ENCODE peak calls at places on chromosome 19, in eight cellular contexts. One of them, this sample, is unnamed.

GRCh38 chr19:7729831-7730285 is 2.1 kb downstream of the CLEC4G start:
- DNase-seq in RWPE1: no peak
- DNase-seq in uterus: no peak
- DNase-seq in HepG2: no peak
- DNase-seq in esophagus squamous epithelium: no peak
- DNase-seq in HCT116: no peak
- DNase-seq in spleen: peak
- DNase-seq in body of pancreas: no peak
- DNase-seq in this sample: no peak

GRCh38 chr19:46944918-46945628 is 74.6 kb upstream of the NPAS1 start:
- DNase-seq in RWPE1: no peak
- DNase-seq in uterus: peak
- DNase-seq in HepG2: no peak
- DNase-seq in esophagus squamous epithelium: no peak
- DNase-seq in HCT116: no peak
- DNase-seq in spleen: no peak
- DNase-seq in body of pancreas: peak
- DNase-seq in this sample: no peak

GRCh38 chr19:14167594-14168138 is 31.3 kb upstream of the ASF1B start:
- DNase-seq in RWPE1: no peak
- DNase-seq in uterus: no peak
- DNase-seq in HepG2: no peak
- DNase-seq in esophagus squamous epithelium: no peak
- DNase-seq in HCT116: no peak
- DNase-seq in spleen: no peak
- DNase-seq in body of pancreas: no peak
- DNase-seq in this sample: no peak

GRCh38 chr19:13983213-13983889 is 22.8 kb downstream of the RFX1 start:
- DNase-seq in RWPE1: no peak
- DNase-seq in uterus: no peak
- DNase-seq in HepG2: no peak
- DNase-seq in esophagus squamous epithelium: no peak
- DNase-seq in HCT116: no peak
- DNase-seq in spleen: peak
- DNase-seq in body of pancreas: peak
- DNase-seq in this sample: no peak

GRCh38 chr19:18774107-18774506 is 17.0 kb downstream of the COMP start:
- DNase-seq in RWPE1: no peak
- DNase-seq in uterus: no peak
- DNase-seq in HepG2: no peak
- DNase-seq in esophagus squamous epithelium: no peak
- DNase-seq in HCT116: no peak
- DNase-seq in spleen: no peak
- DNase-seq in body of pancreas: no peak
- DNase-seq in this sample: no peak

GRCh38 chr19:20066861-20067260 is 10.9 kb upstream of the ZNF90 start:
- DNase-seq in RWPE1: no peak
- DNase-seq in uterus: no peak
- DNase-seq in HepG2: no peak
- DNase-seq in esophagus squamous epithelium: no peak
- DNase-seq in HCT116: no peak
- DNase-seq in spleen: no peak
- DNase-seq in body of pancreas: no peak
- DNase-seq in this sample: no peak

GRCh38 chr19:58042709-58043340 is 9.0 kb downstream of the ZSCAN1 start:
- DNase-seq in RWPE1: no peak
- DNase-seq in uterus: no peak
- DNase-seq in HepG2: no peak
- DNase-seq in esophagus squamous epithelium: no peak
- DNase-seq in HCT116: no peak
- DNase-seq in spleen: no peak
- DNase-seq in body of pancreas: no peak
- DNase-seq in this sample: no peak

GRCh38 chr19:51375504-51376221 is 3.2 kb upstream of the NKG7 start:
- DNase-seq in RWPE1: no peak
- DNase-seq in uterus: no peak
- DNase-seq in HepG2: no peak
- DNase-seq in esophagus squamous epithelium: no peak
- DNase-seq in HCT116: no peak
- DNase-seq in spleen: peak
- DNase-seq in body of pancreas: no peak
- DNase-seq in this sample: no peak

GRCh38 chr19:3324405-3324856 is 42.0 kb upstream of the NFIC start:
- DNase-seq in RWPE1: no peak
- DNase-seq in uterus: no peak
- DNase-seq in HepG2: peak
- DNase-seq in esophagus squamous epithelium: no peak
- DNase-seq in HCT116: peak
- DNase-seq in spleen: peak
- DNase-seq in body of pancreas: peak
- DNase-seq in this sample: no peak

GRCh38 chr19:50679177-50680125 is 30.2 kb downstream of the C19orf81 start:
- DNase-seq in RWPE1: peak
- DNase-seq in uterus: peak
- DNase-seq in HepG2: peak
- DNase-seq in esophagus squamous epithelium: no peak
- DNase-seq in HCT116: peak
- DNase-seq in spleen: peak
- DNase-seq in body of pancreas: peak
- DNase-seq in this sample: no peak

GRCh38 chr19:13181747-13182388 is 31.7 kb downstream of the IER2 start:
- DNase-seq in RWPE1: no peak
- DNase-seq in uterus: peak
- DNase-seq in HepG2: no peak
- DNase-seq in esophagus squamous epithelium: no peak
- DNase-seq in HCT116: no peak
- DNase-seq in spleen: peak
- DNase-seq in body of pancreas: peak
- DNase-seq in this sample: no peak

GRCh38 chr19:38079926-38080380 is 144.1 kb downstream of the DPF1 start:
- DNase-seq in RWPE1: peak
- DNase-seq in uterus: no peak
- DNase-seq in HepG2: peak
- DNase-seq in esophagus squamous epithelium: no peak
- DNase-seq in HCT116: no peak
- DNase-seq in spleen: no peak
- DNase-seq in body of pancreas: peak
- DNase-seq in this sample: peak

GRCh38 chr19:3276341-3276799 is 51.9 kb downstream of the CELF5 start:
- DNase-seq in RWPE1: peak
- DNase-seq in uterus: no peak
- DNase-seq in HepG2: peak
- DNase-seq in esophagus squamous epithelium: no peak
- DNase-seq in HCT116: peak
- DNase-seq in spleen: peak
- DNase-seq in body of pancreas: peak
- DNase-seq in this sample: peak

GRCh38 chr19:13208964-13209796 is 59.0 kb downstream of the IER2 start:
- DNase-seq in RWPE1: no peak
- DNase-seq in uterus: no peak
- DNase-seq in HepG2: no peak
- DNase-seq in esophagus squamous epithelium: no peak
- DNase-seq in HCT116: no peak
- DNase-seq in spleen: peak
- DNase-seq in body of pancreas: no peak
- DNase-seq in this sample: no peak

GRCh38 chr19:16527971-16528521 is 14.2 kb downstream of the CHERP start:
- DNase-seq in RWPE1: no peak
- DNase-seq in uterus: no peak
- DNase-seq in HepG2: no peak
- DNase-seq in esophagus squamous epithelium: no peak
- DNase-seq in HCT116: no peak
- DNase-seq in spleen: no peak
- DNase-seq in body of pancreas: no peak
- DNase-seq in this sample: no peak

GRCh38 chr19:15463865-15464371 is 426 bp downstream of the RASAL3 start:
- DNase-seq in RWPE1: no peak
- DNase-seq in uterus: no peak
- DNase-seq in HepG2: no peak
- DNase-seq in esophagus squamous epithelium: peak
- DNase-seq in HCT116: no peak
- DNase-seq in spleen: peak
- DNase-seq in body of pancreas: no peak
- DNase-seq in this sample: no peak

GRCh38 chr19:33796164-33797100 is at the start of gene KCTD15:
- DNase-seq in RWPE1: no peak
- DNase-seq in uterus: peak
- DNase-seq in HepG2: no peak
- DNase-seq in esophagus squamous epithelium: no peak
- DNase-seq in HCT116: no peak
- DNase-seq in spleen: no peak
- DNase-seq in body of pancreas: peak
- DNase-seq in this sample: no peak
- H3K27ac ChIP-seq in RWPE1: peak
- H3K27ac ChIP-seq in uterus: peak
- H3K27ac ChIP-seq in HepG2: peak
- H3K27ac ChIP-seq in esophagus squamous epithelium: peak
- H3K27ac ChIP-seq in HCT116: peak
- H3K27ac ChIP-seq in spleen: peak
- H3K27ac ChIP-seq in body of pancreas: peak
- H3K27ac ChIP-seq in this sample: peak

GRCh38 chr19:53977991-53978731 is 13.3 kb upstream of the CACNG6 start:
- DNase-seq in RWPE1: peak
- DNase-seq in uterus: peak
- DNase-seq in HepG2: no peak
- DNase-seq in esophagus squamous epithelium: no peak
- DNase-seq in HCT116: peak
- DNase-seq in spleen: no peak
- DNase-seq in body of pancreas: peak
- DNase-seq in this sample: no peak
- H3K27ac ChIP-seq in RWPE1: peak
- H3K27ac ChIP-seq in uterus: no peak
- H3K27ac ChIP-seq in HepG2: no peak
- H3K27ac ChIP-seq in esophagus squamous epithelium: no peak
- H3K27ac ChIP-seq in HCT116: no peak
- H3K27ac ChIP-seq in spleen: no peak
- H3K27ac ChIP-seq in body of pancreas: no peak
- H3K27ac ChIP-seq in this sample: no peak

GRCh38 chr19:11140896-11141295 is 14.7 kb downstream of the SPC24 start:
- DNase-seq in RWPE1: no peak
- DNase-seq in uterus: no peak
- DNase-seq in HepG2: no peak
- DNase-seq in esophagus squamous epithelium: no peak
- DNase-seq in HCT116: no peak
- DNase-seq in spleen: no peak
- DNase-seq in body of pancreas: no peak
- DNase-seq in this sample: no peak
- H3K27ac ChIP-seq in RWPE1: peak
- H3K27ac ChIP-seq in uterus: peak
- H3K27ac ChIP-seq in HepG2: no peak
- H3K27ac ChIP-seq in esophagus squamous epithelium: peak
- H3K27ac ChIP-seq in HCT116: no peak
- H3K27ac ChIP-seq in spleen: peak
- H3K27ac ChIP-seq in body of pancreas: no peak
- H3K27ac ChIP-seq in this sample: no peak

DNA sequence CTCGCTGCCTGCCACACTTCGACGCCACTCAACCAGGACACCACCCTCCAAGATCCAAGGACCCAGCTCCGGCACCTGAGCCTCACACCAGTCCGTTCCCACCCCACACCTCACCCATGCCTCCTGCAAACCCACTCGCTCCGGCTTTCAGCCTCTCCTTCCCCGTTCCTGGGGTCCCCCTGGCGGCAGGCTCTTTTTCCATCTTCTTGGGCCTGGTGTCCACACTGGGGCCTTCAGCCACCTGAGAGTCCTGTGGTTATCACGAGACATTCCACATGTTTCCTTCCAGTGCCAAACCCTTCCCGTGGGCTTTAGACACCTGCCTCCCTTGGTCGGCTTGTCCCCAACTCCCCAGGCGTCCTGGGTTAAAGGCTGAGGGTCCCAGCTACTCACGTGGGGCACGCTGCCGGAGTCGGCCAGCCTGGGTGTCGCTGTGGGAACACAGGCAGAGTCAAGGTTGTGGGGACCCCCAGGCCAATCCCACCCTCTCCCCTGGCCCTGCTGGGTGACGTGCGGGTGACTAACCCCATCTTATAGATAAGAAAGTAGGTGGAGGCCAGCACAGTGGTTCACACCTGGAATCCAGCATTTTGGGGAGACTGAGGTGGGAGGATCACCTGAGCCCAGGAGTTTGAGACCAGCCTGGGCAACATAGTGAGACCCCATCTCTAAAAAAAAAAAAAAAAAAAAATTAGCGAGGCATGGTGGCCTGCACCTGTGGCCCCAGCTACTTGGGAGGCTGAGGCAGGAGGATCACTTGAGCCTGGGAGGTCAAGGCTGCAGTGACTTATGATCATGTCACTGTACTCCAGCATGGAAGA is 2.0 kb downstream of the JSRP1 start:
- DNase-seq in RWPE1: no peak
- DNase-seq in uterus: no peak
- DNase-seq in HepG2: peak
- DNase-seq in esophagus squamous epithelium: no peak
- DNase-seq in HCT116: no peak
- DNase-seq in spleen: no peak
- DNase-seq in body of pancreas: no peak
- DNase-seq in this sample: no peak
- H3K27ac ChIP-seq in RWPE1: no peak
- H3K27ac ChIP-seq in uterus: no peak
- H3K27ac ChIP-seq in HepG2: no peak
- H3K27ac ChIP-seq in esophagus squamous epithelium: no peak
- H3K27ac ChIP-seq in HCT116: no peak
- H3K27ac ChIP-seq in spleen: no peak
- H3K27ac ChIP-seq in body of pancreas: no peak
- H3K27ac ChIP-seq in this sample: no peak

DNA sequence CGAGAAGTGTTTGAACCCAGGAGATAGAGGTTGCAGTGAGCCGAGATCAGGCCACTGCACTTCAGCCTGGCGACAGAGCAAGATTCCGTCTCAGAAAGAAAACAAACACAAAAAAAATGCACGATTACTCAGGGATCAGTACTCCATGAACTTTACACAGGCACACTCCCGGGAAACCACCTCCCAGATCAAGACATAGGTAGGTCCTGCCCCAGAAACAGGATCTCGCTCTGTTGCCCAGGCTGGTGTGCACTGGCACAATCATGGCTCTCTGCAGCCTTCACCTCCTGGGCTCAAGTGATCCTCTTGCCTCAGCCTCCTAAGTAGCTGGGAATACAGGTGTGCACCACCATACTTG is 11.2 kb downstream of the VASP start:
- DNase-seq in RWPE1: no peak
- DNase-seq in uterus: no peak
- DNase-seq in HepG2: no peak
- DNase-seq in esophagus squamous epithelium: no peak
- DNase-seq in HCT116: no peak
- DNase-seq in spleen: no peak
- DNase-seq in body of pancreas: no peak
- DNase-seq in this sample: no peak
- H3K27ac ChIP-seq in RWPE1: peak
- H3K27ac ChIP-seq in uterus: no peak
- H3K27ac ChIP-seq in HepG2: peak
- H3K27ac ChIP-seq in esophagus squamous epithelium: no peak
- H3K27ac ChIP-seq in HCT116: peak
- H3K27ac ChIP-seq in spleen: no peak
- H3K27ac ChIP-seq in body of pancreas: no peak
- H3K27ac ChIP-seq in this sample: no peak